ENCODE peak calls at places on chromosome 22, in nine cellular contexts. One of them, this sample, is unnamed.

GRCh38 chr22:28051787-28052356 is 132.8 kb upstream of the PITPNB start:
- DNase-seq in H1: peak; percentile 44
- DNase-seq in endodermal cell: peak; percentile 94
- DNase-seq in pancreas: peak; percentile 60
- DNase-seq in colonic mucosa: peak; percentile 58
- DNase-seq in CD4-positive, CD25-positive, alpha-beta regulatory T cell: no peak
- DNase-seq in AG04450: no peak
- DNase-seq in CD8-positive, alpha-beta memory T cell: no peak
- DNase-seq in mammary epithelial cell: peak; percentile 25
- DNase-seq in this sample: no peak

GRCh38 chr22:37425800-37426531 is 1.3 kb downstream of the ELFN2 start:
- DNase-seq in CD8-positive, alpha-beta memory T cell: no peak
- DNase-seq in CD4-positive, CD25-positive, alpha-beta regulatory T cell: no peak
- DNase-seq in pancreas: no peak
- DNase-seq in AG04450: no peak
- DNase-seq in H1: no peak
- DNase-seq in endodermal cell: peak; percentile 76
- DNase-seq in mammary epithelial cell: peak; percentile 69
- DNase-seq in colonic mucosa: no peak
- DNase-seq in this sample: no peak

GRCh38 chr22:24494535-24495364 is at the start of gene UPB1:
- DNase-seq in mammary epithelial cell: no peak
- DNase-seq in AG04450: no peak
- DNase-seq in CD8-positive, alpha-beta memory T cell: no peak
- DNase-seq in H1: no peak
- DNase-seq in colonic mucosa: no peak
- DNase-seq in CD4-positive, CD25-positive, alpha-beta regulatory T cell: no peak
- DNase-seq in endodermal cell: peak; percentile 68
- DNase-seq in pancreas: no peak
- DNase-seq in this sample: no peak

GRCh38 chr22:33247758-33248157 is 189.6 kb upstream of the SYN3 start:
- DNase-seq in CD4-positive, CD25-positive, alpha-beta regulatory T cell: no peak
- DNase-seq in endodermal cell: no peak
- DNase-seq in AG04450: no peak
- DNase-seq in CD8-positive, alpha-beta memory T cell: no peak
- DNase-seq in H1: no peak
- DNase-seq in mammary epithelial cell: peak; percentile 55
- DNase-seq in pancreas: no peak
- DNase-seq in colonic mucosa: no peak
- DNase-seq in this sample: no peak

GRCh38 chr22:42277988-42278776 is 7.7 kb upstream of the TCF20 start:
- DNase-seq in endodermal cell: peak; percentile 71
- DNase-seq in CD8-positive, alpha-beta memory T cell: no peak
- DNase-seq in pancreas: no peak
- DNase-seq in H1: no peak
- DNase-seq in AG04450: no peak
- DNase-seq in CD4-positive, CD25-positive, alpha-beta regulatory T cell: no peak
- DNase-seq in mammary epithelial cell: no peak
- DNase-seq in colonic mucosa: no peak
- DNase-seq in this sample: no peak

GRCh38 chr22:22460060-22460459 is 48.5 kb downstream of the ZNF280B start:
- DNase-seq in H1: no peak
- DNase-seq in pancreas: no peak
- DNase-seq in endodermal cell: peak; percentile 65
- DNase-seq in CD8-positive, alpha-beta memory T cell: no peak
- DNase-seq in mammary epithelial cell: no peak
- DNase-seq in colonic mucosa: no peak
- DNase-seq in AG04450: no peak
- DNase-seq in CD4-positive, CD25-positive, alpha-beta regulatory T cell: no peak
- DNase-seq in this sample: no peak

GRCh38 chr22:37241351-37242142 is 2.5 kb downstream of the RAC2 start:
- DNase-seq in mammary epithelial cell: no peak
- DNase-seq in CD8-positive, alpha-beta memory T cell: peak; percentile 41
- DNase-seq in CD4-positive, CD25-positive, alpha-beta regulatory T cell: no peak
- DNase-seq in endodermal cell: peak; percentile 51
- DNase-seq in pancreas: no peak
- DNase-seq in colonic mucosa: no peak
- DNase-seq in AG04450: no peak
- DNase-seq in H1: no peak
- DNase-seq in this sample: no peak

GRCh38 chr22:27918351-27919221 is 470 bp downstream of the PITPNB start:
- DNase-seq in CD8-positive, alpha-beta memory T cell: peak; percentile 28
- DNase-seq in endodermal cell: peak; percentile 83
- DNase-seq in colonic mucosa: peak; percentile 59
- DNase-seq in mammary epithelial cell: peak; percentile 64
- DNase-seq in CD4-positive, CD25-positive, alpha-beta regulatory T cell: peak; percentile 47
- DNase-seq in H1: no peak
- DNase-seq in AG04450: no peak
- DNase-seq in pancreas: peak; percentile 45
- DNase-seq in this sample: peak; percentile 43

GRCh38 chr22:43313497-43314474 is 29.4 kb downstream of the SCUBE1 start:
- DNase-seq in AG04450: no peak
- DNase-seq in H1: no peak
- DNase-seq in colonic mucosa: no peak
- DNase-seq in CD8-positive, alpha-beta memory T cell: no peak
- DNase-seq in CD4-positive, CD25-positive, alpha-beta regulatory T cell: no peak
- DNase-seq in pancreas: no peak
- DNase-seq in mammary epithelial cell: no peak
- DNase-seq in endodermal cell: no peak
- DNase-seq in this sample: no peak

GRCh38 chr22:41940853-41941765 is 5.8 kb downstream of the CENPM start:
- DNase-seq in CD4-positive, CD25-positive, alpha-beta regulatory T cell: peak; percentile 75
- DNase-seq in mammary epithelial cell: peak; percentile 71
- DNase-seq in pancreas: peak; percentile 63
- DNase-seq in AG04450: peak; percentile 64
- DNase-seq in CD8-positive, alpha-beta memory T cell: peak; percentile 71
- DNase-seq in endodermal cell: peak; percentile 96
- DNase-seq in colonic mucosa: peak; percentile 89
- DNase-seq in H1: no peak
- DNase-seq in this sample: peak; percentile 67

GRCh38 chr22:20412474-20413216 is 18.7 kb downstream of the ZNF74 start:
- DNase-seq in AG04450: no peak
- DNase-seq in mammary epithelial cell: no peak
- DNase-seq in CD8-positive, alpha-beta memory T cell: no peak
- DNase-seq in CD4-positive, CD25-positive, alpha-beta regulatory T cell: no peak
- DNase-seq in pancreas: no peak
- DNase-seq in H1: no peak
- DNase-seq in endodermal cell: no peak
- DNase-seq in colonic mucosa: no peak
- DNase-seq in this sample: no peak

GRCh38 chr22:20418211-20418788 is 19.3 kb downstream of the SCARF2 start:
- DNase-seq in H1: no peak
- DNase-seq in endodermal cell: peak; percentile 92
- DNase-seq in pancreas: peak; percentile 62
- DNase-seq in CD8-positive, alpha-beta memory T cell: peak; percentile 64
- DNase-seq in mammary epithelial cell: peak; percentile 49
- DNase-seq in CD4-positive, CD25-positive, alpha-beta regulatory T cell: peak; percentile 70
- DNase-seq in AG04450: peak; percentile 65
- DNase-seq in colonic mucosa: peak; percentile 57
- DNase-seq in this sample: peak; percentile 52

GRCh38 chr22:20413217-20414058 is 19.5 kb downstream of the ZNF74 start:
- DNase-seq in H1: no peak
- DNase-seq in colonic mucosa: no peak
- DNase-seq in CD4-positive, CD25-positive, alpha-beta regulatory T cell: no peak
- DNase-seq in AG04450: no peak
- DNase-seq in CD8-positive, alpha-beta memory T cell: no peak
- DNase-seq in mammary epithelial cell: no peak
- DNase-seq in endodermal cell: no peak
- DNase-seq in pancreas: no peak
- DNase-seq in this sample: no peak

GRCh38 chr22:20414450-20414849 is 20.5 kb downstream of the ZNF74 start:
- DNase-seq in CD8-positive, alpha-beta memory T cell: no peak
- DNase-seq in mammary epithelial cell: no peak
- DNase-seq in endodermal cell: no peak
- DNase-seq in CD4-positive, CD25-positive, alpha-beta regulatory T cell: no peak
- DNase-seq in H1: no peak
- DNase-seq in AG04450: no peak
- DNase-seq in pancreas: no peak
- DNase-seq in colonic mucosa: no peak
- DNase-seq in this sample: no peak

GRCh38 chr22:20414059-20414440 is 20.1 kb downstream of the ZNF74 start:
- DNase-seq in pancreas: no peak
- DNase-seq in AG04450: no peak
- DNase-seq in colonic mucosa: no peak
- DNase-seq in endodermal cell: no peak
- DNase-seq in CD4-positive, CD25-positive, alpha-beta regulatory T cell: no peak
- DNase-seq in CD8-positive, alpha-beta memory T cell: no peak
- DNase-seq in mammary epithelial cell: no peak
- DNase-seq in H1: no peak
- DNase-seq in this sample: no peak
- H3K9me3 ChIP-seq in pancreas: no peaks in the 10 kb centered on the region
- H3K9me3 ChIP-seq in AG04450: no peaks in the 10 kb centered on the region
- H3K9me3 ChIP-seq in colonic mucosa: no peaks in the 10 kb centered on the region
- H3K9me3 ChIP-seq in endodermal cell: no peaks in the 10 kb centered on the region
- H3K9me3 ChIP-seq in CD4-positive, CD25-positive, alpha-beta regulatory T cell: no peaks in the 10 kb centered on the region
- H3K9me3 ChIP-seq in CD8-positive, alpha-beta memory T cell: no peaks in the 10 kb centered on the region
- H3K9me3 ChIP-seq in mammary epithelial cell: no peaks in the 10 kb centered on the region
- H3K9me3 ChIP-seq in H1: no peaks in the 10 kb centered on the region
- H3K9me3 ChIP-seq in this sample: no peaks in the 10 kb centered on the region

GRCh38 chr22:48740086-48740730 is 1087.5 kb downstream of the BRD1 start:
- DNase-seq in CD4-positive, CD25-positive, alpha-beta regulatory T cell: no peak
- DNase-seq in mammary epithelial cell: no peak
- DNase-seq in CD8-positive, alpha-beta memory T cell: no peak
- DNase-seq in endodermal cell: no peak
- DNase-seq in H1: no peak
- DNase-seq in colonic mucosa: no peak
- DNase-seq in AG04450: no peak
- DNase-seq in pancreas: no peak
- DNase-seq in this sample: no peak

GRCh38 chr22:48736593-48737460 is 1090.8 kb downstream of the BRD1 start:
- DNase-seq in endodermal cell: no peak
- DNase-seq in H1: no peak
- DNase-seq in pancreas: no peak
- DNase-seq in mammary epithelial cell: no peak
- DNase-seq in colonic mucosa: no peak
- DNase-seq in CD4-positive, CD25-positive, alpha-beta regulatory T cell: no peak
- DNase-seq in CD8-positive, alpha-beta memory T cell: no peak
- DNase-seq in AG04450: no peak
- DNase-seq in this sample: no peak

GRCh38 chr22:48739348-48740085 is 1088.2 kb downstream of the BRD1 start:
- DNase-seq in mammary epithelial cell: no peak
- DNase-seq in CD8-positive, alpha-beta memory T cell: no peak
- DNase-seq in CD4-positive, CD25-positive, alpha-beta regulatory T cell: no peak
- DNase-seq in endodermal cell: peak; percentile 29
- DNase-seq in H1: no peak
- DNase-seq in colonic mucosa: no peak
- DNase-seq in pancreas: no peak
- DNase-seq in AG04450: no peak
- DNase-seq in this sample: no peak

GRCh38 chr22:48738204-48738980 is 1089.3 kb downstream of the BRD1 start:
- DNase-seq in H1: no peak
- DNase-seq in pancreas: no peak
- DNase-seq in AG04450: no peak
- DNase-seq in colonic mucosa: no peak
- DNase-seq in CD8-positive, alpha-beta memory T cell: no peak
- DNase-seq in mammary epithelial cell: no peak
- DNase-seq in endodermal cell: no peak
- DNase-seq in CD4-positive, CD25-positive, alpha-beta regulatory T cell: no peak
- DNase-seq in this sample: no peak

DNA sequence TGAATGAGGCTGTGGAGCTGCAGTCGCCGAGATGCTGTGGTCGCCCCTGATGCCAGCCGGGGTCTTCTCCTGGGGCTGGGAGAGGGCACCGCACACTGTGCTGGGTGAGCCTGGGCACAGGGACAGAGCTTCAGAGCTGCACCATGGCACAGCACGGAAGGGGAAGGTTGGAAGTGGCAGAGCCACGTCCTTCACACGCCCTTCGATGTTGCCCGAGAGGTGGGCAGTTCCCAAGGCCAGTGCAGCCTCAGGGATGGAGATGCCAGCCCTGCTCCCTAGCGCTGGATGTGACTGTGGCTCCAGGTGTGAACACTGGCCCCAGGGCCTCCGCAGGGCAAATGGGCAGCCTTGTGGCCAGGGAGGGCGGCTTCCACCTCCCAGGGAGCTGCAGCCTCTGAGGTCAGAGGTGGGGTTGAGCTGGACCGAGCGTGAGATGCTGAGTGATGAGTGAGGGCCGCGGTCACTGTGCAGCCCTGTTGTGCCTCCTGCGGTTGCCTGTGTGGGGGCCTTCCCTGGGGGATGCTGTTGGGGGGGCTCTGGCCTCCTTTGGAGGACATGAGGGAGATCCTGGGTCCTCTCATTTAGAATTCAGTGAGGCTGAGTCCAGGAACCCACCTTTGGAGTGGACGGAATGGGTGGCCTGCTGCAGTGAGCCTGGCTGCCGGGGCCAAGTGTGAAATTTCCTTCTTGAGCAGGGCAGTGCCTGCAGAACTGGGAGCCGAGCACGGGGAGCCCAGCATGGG is 1090.0 kb downstream of the BRD1 start:
- DNase-seq in mammary epithelial cell: no peak
- DNase-seq in AG04450: no peak
- DNase-seq in colonic mucosa: no peak
- DNase-seq in H1: no peak
- DNase-seq in endodermal cell: no peak
- DNase-seq in pancreas: no peak
- DNase-seq in CD8-positive, alpha-beta memory T cell: no peak
- DNase-seq in CD4-positive, CD25-positive, alpha-beta regulatory T cell: no peak
- DNase-seq in this sample: no peak
- H3K9me3 ChIP-seq in mammary epithelial cell: peaks cover 64% of the 10 kb centered on the region
- H3K9me3 ChIP-seq in AG04450: peaks cover 88% of the 10 kb centered on the region
- H3K9me3 ChIP-seq in colonic mucosa: no peaks in the 10 kb centered on the region
- H3K9me3 ChIP-seq in H1: no peaks in the 10 kb centered on the region
- H3K9me3 ChIP-seq in endodermal cell: no peaks in the 10 kb centered on the region
- H3K9me3 ChIP-seq in pancreas: no peaks in the 10 kb centered on the region
- H3K9me3 ChIP-seq in CD8-positive, alpha-beta memory T cell: no peaks in the 10 kb centered on the region
- H3K9me3 ChIP-seq in CD4-positive, CD25-positive, alpha-beta regulatory T cell: no peaks in the 10 kb centered on the region
- H3K9me3 ChIP-seq in this sample: no peaks in the 10 kb centered on the region

GRCh38 chr22:17665248-17665647 is 26.7 kb downstream of the BCL2L13 start:
- DNase-seq in mammary epithelial cell: no peak
- DNase-seq in CD8-positive, alpha-beta memory T cell: no peak
- DNase-seq in AG04450: no peak
- DNase-seq in endodermal cell: no peak
- DNase-seq in pancreas: no peak
- DNase-seq in H1: no peak
- DNase-seq in colonic mucosa: no peak
- DNase-seq in CD4-positive, CD25-positive, alpha-beta regulatory T cell: no peak
- DNase-seq in this sample: no peak
- H3K9me3 ChIP-seq in mammary epithelial cell: no peaks in the 10 kb centered on the region
- H3K9me3 ChIP-seq in CD8-positive, alpha-beta memory T cell: no peaks in the 10 kb centered on the region
- H3K9me3 ChIP-seq in AG04450: peaks cover 2% of the 10 kb centered on the region
- H3K9me3 ChIP-seq in endodermal cell: peaks cover 31% of the 10 kb centered on the region
- H3K9me3 ChIP-seq in pancreas: no peaks in the 10 kb centered on the region
- H3K9me3 ChIP-seq in H1: peaks cover 8% of the 10 kb centered on the region
- H3K9me3 ChIP-seq in colonic mucosa: no peaks in the 10 kb centered on the region
- H3K9me3 ChIP-seq in CD4-positive, CD25-positive, alpha-beta regulatory T cell: peaks cover 9% of the 10 kb centered on the region
- H3K9me3 ChIP-seq in this sample: no peaks in the 10 kb centered on the region

DNA sequence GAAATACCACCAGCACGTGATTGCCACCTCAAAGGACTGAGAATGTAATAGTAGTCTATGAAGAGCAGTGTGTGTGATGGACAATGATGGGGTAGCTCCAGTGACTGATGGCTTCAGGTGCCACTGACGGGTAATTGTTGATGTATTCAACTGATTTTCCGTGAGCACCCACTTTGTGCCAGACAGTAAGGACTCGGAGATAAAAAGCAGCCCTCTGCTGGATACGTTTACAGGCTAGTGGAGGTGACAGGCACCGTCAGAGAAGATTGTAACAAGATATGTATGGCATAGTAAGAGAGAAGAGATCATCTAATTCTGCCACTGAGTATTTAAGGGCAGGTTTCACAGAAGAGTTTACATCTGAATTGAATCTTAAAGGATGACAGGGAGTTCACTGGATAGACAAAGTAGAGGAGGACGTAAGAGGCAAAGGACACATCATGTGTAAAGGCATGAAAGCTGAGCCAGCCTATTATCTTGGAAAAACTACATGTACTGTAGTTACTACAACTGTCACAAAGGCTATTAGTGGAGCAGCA is 1.1 kb upstream of the ENTHD1 start:
- DNase-seq in endodermal cell: no peak
- DNase-seq in CD8-positive, alpha-beta memory T cell: no peak
- DNase-seq in AG04450: no peak
- DNase-seq in H1: no peak
- DNase-seq in CD4-positive, CD25-positive, alpha-beta regulatory T cell: no peak
- DNase-seq in pancreas: no peak
- DNase-seq in colonic mucosa: no peak
- DNase-seq in mammary epithelial cell: no peak
- DNase-seq in this sample: no peak
- H3K9me3 ChIP-seq in endodermal cell: no peaks in the 10 kb centered on the region
- H3K9me3 ChIP-seq in CD8-positive, alpha-beta memory T cell: no peaks in the 10 kb centered on the region
- H3K9me3 ChIP-seq in AG04450: no peaks in the 10 kb centered on the region
- H3K9me3 ChIP-seq in H1: no peaks in the 10 kb centered on the region
- H3K9me3 ChIP-seq in CD4-positive, CD25-positive, alpha-beta regulatory T cell: no peaks in the 10 kb centered on the region
- H3K9me3 ChIP-seq in pancreas: no peaks in the 10 kb centered on the region
- H3K9me3 ChIP-seq in colonic mucosa: no peaks in the 10 kb centered on the region
- H3K9me3 ChIP-seq in mammary epithelial cell: no peaks in the 10 kb centered on the region
- H3K9me3 ChIP-seq in this sample: no peaks in the 10 kb centered on the region